ENCODE peak calls at places on chromosomes 7 and 10, in five cellular contexts. Y, I, M, B and D are unnamed samples.

GRCh38 chr7:157555921-157556320 is 219.1 kb downstream of the DNAJB6 start:
- DNase-seq in M (no peak), I (no peak), Y (no peak), B (no peak), D (no peak)

GRCh38 chr7:80215734-80216133 is 81.1 kb downstream of the GNAI1 start:
- DNase-seq in B (no peak), I (no peak), Y (no peak), M (no peak), D (no peak)

GRCh38 chr7:105198223-105198622 is 184.2 kb downstream of the KMT2E start:
- DNase-seq in B (peak), Y (no peak), I (peak), M (no peak), D (no peak)

GRCh38 chr7:30162622-30163124 is 27.9 kb downstream of the MTURN start:
- DNase-seq in I (no peak), B (peak), M (no peak), Y (no peak), D (no peak)

GRCh38 chr7:2539031-2540028 is 16.0 kb downstream of the BRAT1 start:
- DNase-seq in Y (no peak), B (no peak), M (no peak), I (no peak), D (no peak)

GRCh38 chr10:12369982-12370381 is 20.6 kb downstream of the CAMK1D start:
- DNase-seq in Y (no peak), M (no peak), B (no peak), I (no peak), D (no peak)

GRCh38 chr7:134750083-134751062 is 29.1 kb upstream of the CALD1 start:
- DNase-seq in M (peak), I (peak), B (peak), Y (peak), D (no peak)

GRCh38 chr7:95476904-95477594 is 8.7 kb upstream of the ASB4 start:
- DNase-seq in Y (peak), I (peak), B (peak), M (no peak), D (peak)

GRCh38 chr10:11553773-11554381 is 57.6 kb downstream of the USP6NL start:
- DNase-seq in B (no peak), Y (no peak), M (no peak), I (no peak), D (peak)

GRCh38 chr10:36802523-36803153 is 322.8 kb upstream of the ANKRD30A start:
- DNase-seq in Y (no peak), M (no peak), B (no peak), I (no peak), D (no peak)

GRCh38 chr7:8214162-8214897 is 47.6 kb downstream of the ICA1 start:
- DNase-seq in B (no peak), Y (no peak), I (no peak), M (no peak), D (no peak)

GRCh38 chr7:155383756-155384491 is 74.0 kb upstream of the EN2 start:
- DNase-seq in M (no peak), Y (no peak), I (no peak), B (peak), D (no peak)

GRCh38 chr10:52314007-52314821 is at the start of gene DKK1:
- DNase-seq in M (peak), B (peak), I (peak), Y (peak), D (no peak)

GRCh38 chr10:93059975-93060886 is at the start of gene CYP26C1:
- DNase-seq in I (no peak), Y (no peak), B (no peak), M (no peak), D (no peak)

GRCh38 chr10:132264966-132265877 is 42.5 kb downstream of the STK32C start:
- DNase-seq in Y (no peak), M (no peak), B (no peak), I (no peak), D (no peak)
- TF ChIP-seq ATF3 in Y (no peak), M (no peak), B (no peak), I (no peak), D (no peak)

DNA sequence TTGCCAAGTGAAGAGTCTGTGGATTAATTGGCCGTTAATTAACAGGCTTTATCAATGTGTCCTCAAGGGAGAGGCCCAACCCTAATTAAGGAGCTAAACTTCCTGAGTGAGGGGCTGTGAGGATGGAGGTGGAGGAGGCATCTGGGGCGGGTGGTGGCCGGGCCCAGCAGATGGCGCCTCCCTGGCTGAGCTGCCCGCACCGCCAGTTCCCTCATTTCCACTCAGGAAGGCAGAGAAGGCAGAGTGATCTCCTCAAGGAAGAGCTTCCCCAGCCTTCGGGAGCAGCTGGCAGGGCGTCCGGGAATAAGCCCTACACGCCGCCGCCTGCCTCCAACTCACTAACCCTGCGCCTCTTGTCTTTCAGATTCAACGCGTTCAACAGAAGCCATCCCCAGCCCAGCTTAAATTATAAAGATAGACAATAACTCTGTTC is 112.2 kb downstream of the CYTH3 start:
- DNase-seq in B (no peak), M (no peak), Y (no peak), I (no peak), D (no peak)
- TF ChIP-seq JUND in B (no peak), M (no peak), Y (no peak), I (no peak), D (no peak)

DNA sequence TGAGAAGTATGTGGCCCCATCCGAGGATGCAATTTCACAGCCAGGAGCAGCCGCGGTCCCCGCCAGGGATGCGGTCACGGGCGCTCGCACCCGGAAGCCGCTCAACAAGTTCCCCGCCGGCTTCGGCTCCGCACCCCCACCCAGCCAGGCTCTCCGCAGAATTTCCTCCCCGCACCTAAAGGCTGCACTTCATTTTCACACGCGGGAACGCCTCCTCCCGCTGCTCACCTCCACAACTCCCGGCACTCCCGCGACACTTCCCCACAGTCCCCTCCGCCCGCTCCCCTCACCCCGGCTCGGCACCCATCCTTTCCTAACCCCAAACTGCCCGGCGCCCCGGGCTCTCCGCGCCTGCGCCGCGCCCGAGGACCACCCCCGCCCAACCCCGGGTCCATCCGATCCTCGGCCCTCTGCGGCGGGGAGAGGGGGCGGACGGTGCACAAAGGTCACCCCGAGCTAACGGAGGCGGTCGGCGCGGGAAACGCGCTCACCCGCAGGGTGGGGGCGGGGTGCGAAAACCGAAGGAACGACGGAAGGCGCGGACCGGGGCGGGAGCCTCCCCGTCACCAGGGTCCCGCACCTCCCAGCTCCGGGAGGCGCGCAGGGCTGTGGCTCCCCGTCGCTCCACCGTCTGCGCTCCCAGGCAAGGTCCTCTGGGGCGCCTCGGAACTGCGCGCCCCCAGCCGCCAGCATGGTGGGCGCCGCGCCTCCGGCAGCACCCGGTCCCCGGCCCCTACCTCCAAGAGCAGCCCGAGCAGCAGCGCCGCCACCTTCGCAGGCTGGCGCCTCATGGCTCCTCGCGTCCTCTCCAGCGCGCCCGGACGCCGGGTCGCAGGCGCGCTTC is 546 bp downstream of the VOPP1 start:
- DNase-seq in I (peak), B (peak), M (no peak), Y (no peak), D (no peak)
- TF ChIP-seq POLR2A in I (peak), B (peak), M (peak), Y (no peak), D (peak)

DNA sequence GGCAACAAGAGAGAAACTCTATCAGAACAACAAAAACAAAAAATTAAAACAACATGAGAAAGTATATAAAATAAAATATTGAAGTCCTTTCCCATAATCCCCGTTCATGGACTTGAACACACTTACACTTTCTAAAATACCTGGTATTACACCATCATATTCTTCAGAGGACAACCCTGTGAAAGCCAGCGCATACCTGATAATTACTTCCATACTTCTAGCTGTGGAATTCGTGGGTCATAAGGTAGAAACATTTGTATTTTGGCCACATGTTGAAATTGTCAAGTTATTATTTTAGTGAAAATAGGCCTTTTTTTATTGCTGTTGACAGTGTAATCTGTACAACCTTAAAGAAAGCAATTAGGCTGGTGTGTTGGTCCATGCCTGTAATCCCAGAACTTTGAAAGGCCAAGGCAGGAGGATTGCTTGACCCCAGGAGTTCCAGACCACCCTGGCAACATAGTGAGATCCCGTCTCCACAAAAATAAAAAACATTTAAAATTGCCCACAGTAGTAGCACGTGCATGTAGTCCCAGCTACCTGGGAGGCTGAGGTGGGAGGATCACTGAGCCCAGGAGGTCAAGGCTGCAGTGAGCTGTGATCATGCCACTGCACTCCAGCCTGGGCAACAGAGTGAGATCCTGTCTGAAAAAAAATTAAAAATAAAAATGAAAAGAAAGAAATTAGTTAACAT is 5.1 kb upstream of the PCGF6 start:
- DNase-seq in Y (no peak), B (no peak), I (no peak), M (no peak), D (no peak)
- TF ChIP-seq ATF3 in Y (no peak), B (no peak), I (no peak), M (no peak), D (no peak)

GRCh38 chr7:26507375-26508068 is 215.9 kb downstream of the SNX10 start:
- DNase-seq in I (no peak), B (no peak), Y (no peak), M (no peak), D (no peak)
- TF ChIP-seq JUND in I (no peak), B (no peak), Y (no peak), M (no peak), D (no peak)

DNA sequence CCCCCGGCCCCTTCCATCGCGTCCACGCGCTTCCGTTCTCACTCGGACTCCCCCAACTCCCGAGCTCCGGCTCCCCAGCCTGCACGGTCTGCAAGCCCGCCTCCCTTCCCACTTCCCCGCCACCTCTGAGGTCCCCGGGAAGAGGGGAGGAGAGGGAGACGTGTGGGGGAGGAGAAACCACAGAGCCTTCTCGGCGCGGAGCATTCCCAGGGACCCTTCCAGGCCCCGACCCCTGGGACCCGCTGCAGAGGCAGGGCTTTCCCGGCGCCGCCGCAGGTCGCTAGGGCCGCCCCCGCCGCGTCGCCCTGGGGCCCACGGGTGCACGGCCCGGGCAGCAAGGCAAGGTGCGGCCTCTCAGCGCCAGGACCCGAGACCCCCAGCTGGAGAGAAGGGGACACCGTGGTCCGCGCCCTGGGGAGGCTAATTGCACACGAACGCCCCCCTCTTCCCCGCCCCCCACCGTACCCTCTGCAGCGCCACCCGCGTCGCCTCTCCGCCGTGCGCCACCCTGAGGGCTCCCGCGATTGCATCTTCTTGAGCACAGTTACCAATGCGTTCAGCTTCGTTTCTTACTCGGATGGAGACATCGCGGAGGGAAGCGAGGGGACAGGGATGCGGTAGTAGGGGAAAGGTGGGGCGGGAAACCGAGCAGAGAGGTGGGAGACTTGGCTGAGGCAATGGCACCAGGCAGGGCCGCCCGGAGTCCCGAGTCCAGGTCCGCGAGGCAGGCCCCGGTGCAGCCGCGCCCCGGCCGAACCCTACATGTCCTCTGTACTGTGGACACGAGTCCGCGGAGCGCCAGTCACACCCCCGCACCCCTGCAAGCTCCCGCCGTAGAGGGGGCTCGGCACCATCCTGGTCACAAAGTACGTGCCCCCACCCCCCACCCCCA is 29.0 kb downstream of the SKIDA1 start:
- DNase-seq in Y (no peak), M (no peak), B (peak), I (peak), D (no peak)
- TF ChIP-seq POLR2A in Y (no peak), M (peak), B (no peak), I (no peak), D (no peak)

DNA sequence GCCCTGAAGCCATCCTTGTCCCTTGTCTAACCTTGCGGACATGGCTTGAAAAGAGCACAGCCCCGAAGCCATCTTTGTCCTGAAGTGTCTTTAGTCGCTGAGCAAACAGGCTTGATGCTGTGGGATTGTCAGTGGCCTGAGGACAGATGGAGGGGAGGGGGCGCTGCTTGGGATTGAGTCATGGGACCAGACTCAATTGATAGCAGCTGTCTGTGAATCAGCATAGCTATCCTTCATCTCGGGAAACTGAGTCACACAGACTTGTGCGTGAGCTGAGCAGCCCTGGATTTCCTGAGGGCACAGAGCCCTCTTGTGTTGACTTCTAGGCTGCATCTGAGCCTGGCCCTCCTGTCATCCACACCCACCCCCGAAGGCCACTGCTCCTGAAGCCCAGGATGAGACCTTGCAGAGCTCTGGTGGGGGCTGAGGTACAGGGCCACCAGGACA is 14.4 kb downstream of the MYO1G start:
- DNase-seq in B (no peak), I (no peak), M (no peak), Y (no peak), D (no peak)
- TF ChIP-seq ATF3 in B (no peak), I (no peak), M (no peak), Y (no peak), D (no peak)

DNA sequence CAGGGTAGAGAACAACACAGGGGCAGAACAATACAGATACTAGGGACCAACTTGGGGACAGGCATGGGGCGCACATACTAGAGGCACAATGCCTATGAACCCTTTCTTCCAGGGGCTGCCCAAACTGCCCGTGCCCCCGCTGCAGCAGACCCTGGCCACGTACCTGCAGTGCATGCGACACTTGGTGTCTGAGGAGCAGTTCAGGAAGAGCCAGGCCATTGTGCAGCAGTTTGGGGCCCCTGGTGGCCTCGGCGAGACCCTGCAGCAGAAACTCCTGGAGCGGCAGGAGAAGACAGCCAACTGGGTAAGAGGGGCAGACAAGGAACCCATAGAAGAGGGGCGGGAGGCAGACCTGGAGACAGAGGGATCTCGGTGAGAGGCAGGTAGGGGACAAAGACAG is 5.8 kb downstream of the CHAT start:
- DNase-seq in M (no peak), I (no peak), B (no peak), Y (no peak), D (no peak)
- TF ChIP-seq JUND in M (no peak), I (no peak), B (no peak), Y (no peak), D (no peak)

GRCh38 chr10:91698258-91698657 is 65.4 kb upstream of the PPP1R3C start:
- DNase-seq in Y (no peak), M (no peak), B (no peak), I (no peak), D (no peak)
- TF ChIP-seq POLR2A in Y (no peak), M (no peak), B (no peak), I (no peak), D (no peak)

DNA sequence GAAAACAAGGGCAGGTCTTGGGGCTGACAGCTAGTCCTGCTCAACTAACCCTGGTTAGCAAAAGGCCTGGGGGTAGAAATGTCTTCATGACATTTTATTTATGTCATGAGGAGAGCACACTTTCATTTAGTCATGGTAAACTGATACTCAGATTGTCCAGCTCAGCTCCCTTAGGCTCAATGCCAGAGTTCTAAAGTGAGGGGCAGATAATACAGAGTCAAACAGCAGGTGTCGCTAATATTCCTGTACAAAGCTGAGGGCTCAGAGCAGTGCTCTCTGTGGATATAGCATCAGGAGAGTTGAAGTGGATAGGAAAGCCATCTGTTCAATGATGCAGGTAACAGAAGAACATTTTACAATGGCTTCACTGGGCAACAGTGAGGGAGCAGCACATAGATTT is 26.8 kb upstream of the CALCR start:
- DNase-seq in Y (no peak), B (no peak), I (peak), M (no peak), D (no peak)
- TF ChIP-seq ATF3 in Y (no peak), B (no peak), I (no peak), M (no peak), D (no peak)